ENCODE peak calls at places on chromosome 15, in ten cellular contexts. C is MM.1S; K is IMR-90; O is neural progenitor cell; M is breast epithelium; D is CD8-positive, alpha-beta T cell; Q is psoas muscle; N is HL-60; V is body of pancreas; P is heart left ventricle. L is an unnamed sample.

GRCh38 chr15:95162069-95162468 is 930.7 kb downstream of the MCTP2 start:
- DNase-seq in C (no peak), K (peak), O (no peak), M (no peak), D (no peak), Q (no peak), N (no peak), V (no peak), P (no peak), L (no peak)

GRCh38 chr15:81338422-81339007 is 14.6 kb upstream of the STARD5 start:
- DNase-seq in C (no peak), K (peak), O (no peak), M (peak), D (no peak), Q (peak), N (no peak), V (peak), P (no peak), L (peak)

GRCh38 chr15:80777137-80777536 is 2.0 kb upstream of the CEMIP start:
- DNase-seq in C (no peak), K (peak), O (no peak), M (no peak), D (no peak), Q (peak), N (no peak), V (peak), P (no peak), L (no peak)

GRCh38 chr15:31245756-31246155 is 80.9 kb upstream of the KLF13 start:
- DNase-seq in C (no peak), K (no peak), O (no peak), M (no peak), D (no peak), Q (no peak), N (no peak), V (no peak), P (no peak), L (no peak)

GRCh38 chr15:98428253-98428989 is 219.9 kb upstream of the IGF1R start:
- DNase-seq in C (peak), K (peak), O (peak), M (peak), D (peak), Q (peak), N (peak), V (peak), P (peak), L (peak)

GRCh38 chr15:29904731-29905417 is 82.6 kb upstream of the TJP1 start:
- DNase-seq in C (no peak), K (peak), O (no peak), M (no peak), D (no peak), Q (no peak), N (no peak), V (no peak), P (no peak), L (no peak)

GRCh38 chr15:69697913-69698312 is 245.3 kb downstream of the RPLP1 start:
- DNase-seq in C (peak), K (no peak), O (no peak), M (no peak), D (no peak), Q (no peak), N (peak), V (peak), P (peak), L (peak)

GRCh38 chr15:76160426-76161152 is 100.8 kb downstream of the TMEM266 start:
- DNase-seq in C (no peak), K (no peak), O (no peak), M (no peak), D (no peak), Q (no peak), N (no peak), V (no peak), P (no peak), L (no peak)

GRCh38 chr15:69314174-69314573 is 15.5 kb downstream of the PAQR5 start:
- DNase-seq in C (no peak), K (no peak), O (no peak), M (no peak), D (no peak), Q (no peak), N (no peak), V (no peak), P (no peak), L (no peak)

GRCh38 chr15:53985562-53985961 is 7.3 kb downstream of the UNC13C start:
- DNase-seq in C (no peak), K (no peak), O (no peak), M (no peak), D (no peak), Q (no peak), N (no peak), V (no peak), P (no peak), L (no peak)

GRCh38 chr15:52094811-52095584 is 17.6 kb downstream of the BCL2L10 start:
- DNase-seq in C (no peak), K (no peak), O (no peak), M (no peak), D (no peak), Q (no peak), N (no peak), V (no peak), P (no peak), L (no peak)

GRCh38 chr15:37903932-37904493 is 30.4 kb upstream of the TMCO5A start:
- DNase-seq in C (no peak), K (no peak), O (no peak), M (no peak), D (no peak), Q (no peak), N (no peak), V (peak), P (no peak), L (no peak)

GRCh38 chr15:98658831-98659699 is 10.7 kb downstream of the IGF1R start:
- DNase-seq in C (peak), K (peak), O (peak), M (no peak), D (peak), Q (no peak), N (peak), V (peak), P (no peak), L (peak)

GRCh38 chr15:70535071-70535954 is 228.0 kb downstream of the UACA start:
- DNase-seq in C (peak), K (no peak), O (no peak), M (no peak), D (peak), Q (no peak), N (peak), V (no peak), P (no peak), L (no peak)

GRCh38 chr15:69390575-69390974 is 23.6 kb upstream of the KIF23 start:
- DNase-seq in C (no peak), K (peak), O (no peak), M (no peak), D (no peak), Q (no peak), N (no peak), V (no peak), P (no peak), L (no peak)

GRCh38 chr15:27956285-27956684 is 142.8 kb downstream of the OCA2 start:
- DNase-seq in C (no peak), K (no peak), O (no peak), M (no peak), D (no peak), Q (no peak), N (no peak), V (peak), P (no peak), L (no peak)

GRCh38 chr15:88609344-88609743 is 11.8 kb upstream of the AEN start:
- DNase-seq in C (no peak), K (no peak), O (no peak), M (no peak), D (no peak), Q (no peak), N (no peak), V (no peak), P (no peak), L (no peak)

GRCh38 chr15:91304794-91305193 is 204.7 kb downstream of the SV2B start:
- DNase-seq in C (no peak), K (no peak), O (no peak), M (no peak), D (no peak), Q (no peak), N (no peak), V (no peak), P (no peak), L (peak)

GRCh38 chr15:100718075-100718980 is 115.9 kb downstream of the ASB7 start:
- DNase-seq in C (no peak), K (no peak), O (no peak), M (peak), D (no peak), Q (no peak), N (no peak), V (no peak), P (no peak), L (no peak)

GRCh38 chr15:60059186-60059585 is 55.1 kb downstream of the FOXB1 start:
- DNase-seq in C (no peak), K (no peak), O (no peak), M (no peak), D (no peak), Q (no peak), N (no peak), V (no peak), P (no peak), L (no peak)

GRCh38 chr15:69755571-69756310 is 303.1 kb downstream of the RPLP1 start:
- DNase-seq in C (peak), K (no peak), O (no peak), M (no peak), D (peak), Q (no peak), N (peak), V (peak), P (peak), L (no peak)

GRCh38 chr15:77840962-77841361 is 208.2 kb upstream of the LINGO1 start:
- DNase-seq in C (no peak), K (peak), O (no peak), M (no peak), D (no peak), Q (no peak), N (no peak), V (no peak), P (peak), L (peak)

GRCh38 chr15:78808550-78808949 is 2.7 kb downstream of the ADAMTS7 start:
- DNase-seq in C (peak), K (peak), O (peak), M (no peak), D (no peak), Q (no peak), N (peak), V (peak), P (no peak), L (no peak)

GRCh38 chr15:68652141-68652540 is 73.3 kb downstream of the CORO2B start:
- DNase-seq in C (no peak), K (no peak), O (peak), M (no peak), D (no peak), Q (no peak), N (no peak), V (peak), P (no peak), L (peak)

GRCh38 chr15:39685999-39686613 is 96.5 kb downstream of the FSIP1 start:
- DNase-seq in C (peak), K (peak), O (peak), M (peak), D (peak), Q (no peak), N (peak), V (peak), P (no peak), L (peak)

GRCh38 chr15:25950014-25950413 is 86.9 kb upstream of the ATP10A start:
- DNase-seq in C (no peak), K (no peak), O (no peak), M (no peak), D (no peak), Q (no peak), N (no peak), V (no peak), P (no peak), L (no peak)

GRCh38 chr15:25946241-25946786 is 83.2 kb upstream of the ATP10A start:
- DNase-seq in C (no peak), K (no peak), O (peak), M (no peak), D (no peak), Q (no peak), N (no peak), V (no peak), P (no peak), L (no peak)

GRCh38 chr15:25943831-25944230 is 80.7 kb upstream of the ATP10A start:
- DNase-seq in C (no peak), K (no peak), O (no peak), M (no peak), D (no peak), Q (no peak), N (no peak), V (no peak), P (no peak), L (no peak)

GRCh38 chr15:25944386-25944785 is 81.3 kb upstream of the ATP10A start:
- DNase-seq in C (no peak), K (no peak), O (no peak), M (no peak), D (no peak), Q (no peak), N (no peak), V (no peak), P (no peak), L (no peak)

DNA sequence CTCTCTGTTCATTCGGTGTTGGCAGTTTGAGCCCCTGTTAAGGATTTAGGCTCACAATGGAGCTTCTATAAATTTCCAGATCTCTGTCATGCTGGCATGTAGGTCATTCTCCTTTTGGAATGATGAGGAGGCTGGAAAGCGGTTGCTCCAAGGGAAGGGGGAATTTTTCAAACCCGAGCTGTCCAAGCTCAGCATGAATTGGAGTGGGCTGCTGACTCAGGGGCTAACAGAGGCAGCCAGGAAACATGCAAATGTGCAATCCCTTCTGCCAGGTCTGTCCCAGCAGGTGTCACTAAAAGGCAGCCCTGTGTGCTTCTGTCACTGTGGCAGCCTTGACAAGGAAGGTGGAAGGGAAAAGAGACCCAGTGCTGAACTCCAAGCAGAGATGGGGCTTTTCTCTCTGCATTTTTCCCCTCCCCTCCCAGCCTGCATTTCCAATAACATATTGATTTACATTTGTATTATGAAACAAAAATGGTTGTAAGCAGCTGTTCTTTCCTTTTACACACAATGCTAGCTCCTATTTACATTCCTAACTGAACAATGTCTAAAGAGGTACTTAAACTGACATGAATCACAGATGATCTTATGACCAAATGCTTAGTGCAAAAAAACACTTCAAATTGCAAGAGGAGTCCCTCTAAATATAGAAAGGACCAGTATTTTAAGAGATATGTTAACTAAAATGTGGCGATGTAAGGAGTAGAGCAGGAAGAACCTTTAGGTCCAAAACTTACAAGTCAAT is 84.4 kb upstream of the ATP10A start:
- DNase-seq in C (no peak), K (peak), O (peak), M (no peak), D (no peak), Q (no peak), N (no peak), V (peak), P (no peak), L (peak)
- H3K27ac ChIP-seq in C (no peak), K (no peak), O (no peak), M (no peak), D (no peak), Q (no peak), N (no peak), V (no peak), P (no peak), L (no peak)

DNA sequence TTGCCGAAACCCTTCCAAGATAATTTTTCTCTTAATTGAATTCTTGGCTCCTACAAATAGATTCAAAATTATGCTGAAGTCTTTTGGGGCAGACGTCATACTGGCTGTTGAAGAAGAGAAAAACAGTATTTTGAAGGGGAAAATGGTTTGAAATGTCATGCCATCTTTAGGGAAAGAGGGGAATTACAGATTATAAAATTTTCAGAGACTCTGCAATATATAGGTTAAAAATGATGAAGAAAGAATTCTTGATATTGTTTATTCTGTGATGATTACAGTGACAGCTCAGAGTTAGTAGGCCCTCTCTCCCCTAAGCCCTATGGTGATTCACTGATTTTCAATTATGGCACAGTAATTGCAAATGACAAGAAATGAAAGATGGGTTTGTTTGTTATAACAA is 86.1 kb downstream of the CGNL1 start:
- DNase-seq in C (no peak), K (peak), O (no peak), M (no peak), D (no peak), Q (no peak), N (no peak), V (no peak), P (no peak), L (no peak)
- TF ChIP-seq CTCF in C (no peak), K (peak), O (no peak), M (peak), D (no peak), Q (no peak), N (no peak), V (no peak), P (peak), L (no peak)

DNA sequence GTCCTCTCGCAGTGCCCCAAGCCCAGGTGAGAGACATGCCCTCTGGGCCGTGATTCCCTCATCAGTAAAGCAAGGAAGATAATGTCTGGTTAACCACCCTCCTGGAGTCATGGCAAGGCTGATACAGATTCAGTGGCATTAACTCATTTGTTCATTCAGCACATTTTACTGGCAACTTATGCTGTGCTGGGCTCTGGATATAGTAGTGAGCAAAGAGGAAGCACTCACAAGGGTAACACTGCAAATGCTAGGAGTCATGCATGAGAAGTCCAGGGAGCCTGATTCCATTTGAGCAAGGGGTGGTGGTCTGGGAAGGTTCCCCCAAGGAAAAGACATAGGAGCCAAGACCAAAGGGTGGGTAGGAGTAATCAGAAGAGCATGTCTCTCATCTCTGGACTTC is 50.2 kb downstream of the SMAD3 start:
- DNase-seq in C (no peak), K (no peak), O (no peak), M (no peak), D (no peak), Q (no peak), N (no peak), V (no peak), P (no peak), L (no peak)
- H3K27ac ChIP-seq in C (no peak), K (peak), O (no peak), M (peak), D (no peak), Q (peak), N (no peak), V (peak), P (peak), L (no peak)

GRCh38 chr15:74787251-74788041 is 5.6 kb downstream of the CSK start:
- DNase-seq in C (peak), K (peak), O (peak), M (peak), D (peak), Q (peak), N (peak), V (peak), P (peak), L (peak)
- TF ChIP-seq CTCF in C (peak), K (peak), O (peak), M (no peak), D (peak), Q (peak), N (peak), V (no peak), P (peak), L (no peak)

GRCh38 chr15:85408270-85408746 is 27.9 kb downstream of the AKAP13 start:
- DNase-seq in C (peak), K (no peak), O (no peak), M (no peak), D (no peak), Q (no peak), N (peak), V (no peak), P (no peak), L (no peak)
- H3K27ac ChIP-seq in C (peak), K (no peak), O (no peak), M (no peak), D (no peak), Q (peak), N (peak), V (no peak), P (peak), L (no peak)

GRCh38 chr15:74376226-74376625 is 8.8 kb upstream of the CYP11A1 start:
- DNase-seq in C (no peak), K (no peak), O (no peak), M (no peak), D (no peak), Q (no peak), N (no peak), V (no peak), P (no peak), L (no peak)

GRCh38 chr15:74373731-74374647 is 6.5 kb upstream of the CYP11A1 start:
- DNase-seq in C (peak), K (peak), O (peak), M (peak), D (peak), Q (peak), N (peak), V (peak), P (peak), L (peak)

GRCh38 chr15:74375303-74375693 is 7.9 kb upstream of the CYP11A1 start:
- DNase-seq in C (peak), K (peak), O (peak), M (peak), D (peak), Q (peak), N (peak), V (peak), P (peak), L (peak)

GRCh38 chr15:74373056-74373650 is 5.7 kb upstream of the CYP11A1 start:
- DNase-seq in C (no peak), K (no peak), O (no peak), M (no peak), D (no peak), Q (no peak), N (no peak), V (no peak), P (no peak), L (no peak)

DNA sequence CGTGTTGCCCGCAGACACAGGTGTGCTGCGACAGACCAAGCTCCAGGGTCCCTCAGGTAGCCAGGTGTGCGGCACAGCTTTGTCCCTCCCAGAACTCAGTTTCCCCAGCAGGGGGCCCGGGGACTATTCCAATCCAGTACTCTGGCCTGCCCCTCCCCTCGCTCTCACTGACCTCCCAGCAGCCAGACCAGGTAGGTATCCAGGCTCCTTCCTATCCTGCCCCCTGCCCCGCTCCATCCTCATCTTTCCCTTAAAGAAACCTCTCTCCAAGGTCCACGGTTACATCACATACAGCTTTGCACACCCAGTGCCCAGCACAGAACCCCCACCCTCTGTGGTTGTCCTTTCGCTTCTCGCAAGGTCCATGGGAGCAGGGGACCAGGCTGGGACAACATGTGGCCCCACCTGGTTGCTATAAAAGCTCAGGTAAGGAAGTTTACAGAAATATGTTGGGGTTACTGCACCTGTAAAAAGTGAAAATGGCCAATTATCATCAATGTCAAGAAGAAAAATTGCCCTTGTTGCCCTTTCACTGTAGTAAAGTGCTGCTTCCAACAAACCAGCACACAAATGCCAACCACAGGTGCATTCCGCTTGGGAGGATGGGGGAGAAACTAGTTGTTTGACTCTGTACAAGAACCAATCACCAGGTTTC is 7.3 kb upstream of the CYP11A1 start:
- DNase-seq in C (peak), K (no peak), O (no peak), M (no peak), D (no peak), Q (no peak), N (no peak), V (no peak), P (no peak), L (no peak)
- TF ChIP-seq CTCF in C (no peak), K (no peak), O (no peak), M (no peak), D (peak), Q (no peak), N (no peak), V (no peak), P (no peak), L (no peak)